ENCODE peak calls at places on chromosomes 4 and X, in seven cellular contexts. L is breast epithelium; V is WTC11; J is OCI-LY7; R is NCI-H1105 treated with DMSO at 0.1 percent for 48 hours; Y is activated T-helper 1 cell treated with anti-CD3 and anti-CD28 coated beads, Interleukin-12 subunit alpha, Interleukin-12 subunit beta, Interleukin-2, Interleukin-4 antibody, amounts not matched to agents 30 ng/mL and 10 ng/mL and 1 ng/mL, durations not matched to agents 14 hours and 24 hours and 36 hours; G is heart right ventricle. M is an unnamed sample.

GRCh38 chr4:7806080-7806630 is 133.5 kb downstream of the AFAP1 start:
- DNase-seq in L (no peak), V (peak), J (no peak), R (no peak), Y (no peak), G (peak), M (no peak)

GRCh38 chr4:168059251-168059650 is 33.1 kb upstream of the ANXA10 start:
- DNase-seq in L (no peak), V (no peak), J (no peak), R (no peak), Y (no peak), G (no peak), M (no peak)

GRCh38 chr4:25928956-25929336 is 14.9 kb downstream of the SMIM20 start:
- DNase-seq in L (no peak), V (no peak), J (no peak), R (no peak), Y (no peak), G (no peak), M (peak)

GRCh38 chrX:118644378-118644777 is 83.0 kb upstream of the IL13RA1 start:
- DNase-seq in L (no peak), V (no peak), J (peak), R (peak), Y (no peak), G (peak), M (peak)

GRCh38 chr4:113760094-113760851 is 1.3 kb downstream of the CAMK2D start:
- DNase-seq in L (no peak), V (no peak), J (peak), R (peak), Y (peak), G (no peak), M (peak)

GRCh38 chr4:23484689-23485088 is 405.2 kb downstream of the PPARGC1A start:
- DNase-seq in L (no peak), V (no peak), J (no peak), R (no peak), Y (no peak), G (no peak), M (no peak)

GRCh38 chrX:150364347-150365050 is 1.4 kb downstream of the MAMLD1 start:
- DNase-seq in L (no peak), V (peak), J (no peak), R (peak), Y (no peak), G (peak), M (peak)

GRCh38 chr4:156251373-156252065 is 297.9 kb upstream of the CTSO start:
- DNase-seq in L (no peak), V (no peak), J (no peak), R (no peak), Y (no peak), G (no peak), M (no peak)

GRCh38 chrX:150897371-150898319 is 823 bp downstream of the CD99L2 start:
- DNase-seq in L (no peak), V (peak), J (peak), R (peak), Y (peak), G (peak), M (peak)

GRCh38 chr4:15459706-15460105 is 10.0 kb upstream of the CC2D2A start:
- DNase-seq in L (no peak), V (no peak), J (no peak), R (no peak), Y (no peak), G (no peak), M (no peak)

GRCh38 chrX:112704226-112704625 is 24.5 kb upstream of the LHFPL1 start:
- DNase-seq in L (no peak), V (no peak), J (no peak), R (no peak), Y (no peak), G (no peak), M (no peak)

GRCh38 chrX:141341743-141342142 is 99.4 kb upstream of the SPANXC start:
- DNase-seq in L (no peak), V (no peak), J (no peak), R (no peak), Y (no peak), G (no peak), M (no peak)

GRCh38 chr4:76811604-76812412 is 86.1 kb downstream of the SOWAHB start:
- DNase-seq in L (no peak), V (no peak), J (no peak), R (no peak), Y (no peak), G (peak), M (peak)

GRCh38 chr4:180449395-180449956 is 1793.7 kb upstream of the TENM3 start:
- DNase-seq in L (no peak), V (peak), J (peak), R (peak), Y (no peak), G (no peak), M (peak)

GRCh38 chr4:99634742-99635360 is 22.8 kb downstream of the C4orf54 start:
- DNase-seq in L (no peak), V (no peak), J (no peak), R (no peak), Y (no peak), G (no peak), M (peak)

GRCh38 chr4:52869196-52869595 is 7.1 kb downstream of the RASL11B start:
- DNase-seq in L (no peak), V (no peak), J (no peak), R (no peak), Y (no peak), G (peak), M (peak)

GRCh38 chr4:111689214-111689613 is 456.0 kb upstream of the FAM241A start:
- DNase-seq in L (no peak), V (no peak), J (no peak), R (no peak), Y (no peak), G (no peak), M (peak)

GRCh38 chrX:153371256-153371655 is 29.9 kb downstream of the PNMA6E start:
- DNase-seq in L (no peak), V (no peak), J (no peak), R (no peak), Y (no peak), G (no peak), M (no peak)

GRCh38 chrX:13469963-13470679 is 99.3 kb upstream of the EGFL6 start:
- DNase-seq in L (no peak), V (no peak), J (no peak), R (no peak), Y (no peak), G (no peak), M (no peak)

GRCh38 chr4:82561745-82562552 is at the start of gene TMEM150C:
- DNase-seq in L (peak), V (peak), J (no peak), R (peak), Y (no peak), G (peak), M (peak)

GRCh38 chrX:99719140-99719539 is 690.9 kb downstream of the PCDH19 start:
- DNase-seq in L (no peak), V (peak), J (no peak), R (no peak), Y (no peak), G (no peak), M (no peak)

GRCh38 chr4:43822621-43823020 is 626.0 kb downstream of the KCTD8 start:
- DNase-seq in L (no peak), V (no peak), J (no peak), R (no peak), Y (no peak), G (no peak), M (no peak)

GRCh38 chrX:25207803-25208202 is 192.0 kb upstream of the ARX start:
- DNase-seq in L (no peak), V (no peak), J (no peak), R (no peak), Y (no peak), G (no peak), M (peak)

GRCh38 chr4:4776934-4777333 is 82.5 kb upstream of the MSX1 start:
- DNase-seq in L (no peak), V (no peak), J (no peak), R (no peak), Y (no peak), G (no peak), M (no peak)

GRCh38 chr4:80173387-80173786 is 23.9 kb upstream of the PRDM8 start:
- DNase-seq in L (no peak), V (no peak), J (peak), R (no peak), Y (peak), G (no peak), M (no peak)

GRCh38 chr4:153468587-153468986 is 2.4 kb downstream of the TMEM131L start:
- DNase-seq in L (no peak), V (no peak), J (peak), R (no peak), Y (no peak), G (no peak), M (peak)

GRCh38 chr4:154014401-154015105 is 225.7 kb upstream of the SFRP2 start:
- DNase-seq in L (no peak), V (no peak), J (no peak), R (peak), Y (no peak), G (no peak), M (no peak)

GRCh38 chr4:146207410-146207809 is 6.9 kb upstream of the REELD1 start:
- DNase-seq in L (no peak), V (no peak), J (no peak), R (no peak), Y (no peak), G (no peak), M (no peak)

GRCh38 chr4:91764085-91764484 is 539.7 kb upstream of the GRID2 start:
- DNase-seq in L (no peak), V (no peak), J (no peak), R (no peak), Y (no peak), G (no peak), M (no peak)

M was measured in NCI-H69.